ENCODE peak calls at places on chromosome 17, in six cellular contexts. T is foreskin fibroblast, R is GM12865, A is AG04450, M is MM.1S, G is GM10248. N is an unnamed sample.
A peak's percentile ranks its signal among the peaks of the same experiment; 100 is the strongest.

GRCh38 chr17:82239926-82240505 is 11.2 kb downstream of the SLC16A3 start:
- DNase-seq in G (no peak), A (no peak), M (no peak), R (no peak), T (no peak), N (no peak)

GRCh38 chr17:57085448-57086068 is 512 bp downstream of the AKAP1 start:
- DNase-seq in G (peak; percentile 73), A (no peak), M (peak; percentile 53), T (peak; percentile 28), R (peak; percentile 66), N (no peak)

GRCh38 chr17:74981318-74981978 is 6.0 kb upstream of the CDR2L start:
- DNase-seq in R (no peak), M (no peak), A (no peak), G (no peak), T (no peak), N (no peak)

GRCh38 chr17:41796066-41796895 is 9.8 kb upstream of the JUP start:
- DNase-seq in T (no peak), R (no peak), G (no peak), A (no peak), M (no peak), N (no peak)

GRCh38 chr17:83026311-83026811 is 53.0 kb upstream of the METRNL start:
- DNase-seq in M (no peak), G (no peak), R (no peak), T (no peak), A (no peak), N (no peak)

GRCh38 chr17:22516861-22517636 is 824.7 kb downstream of the KCNJ18 start:
- DNase-seq in G (no peak), M (no peak), T (no peak), R (no peak), A (no peak), N (peak; percentile 83)

GRCh38 chr17:16212793-16213192 is 2.5 kb downstream of the NCOR1 start:
- DNase-seq in G (no peak), A (no peak), M (no peak), T (no peak), R (no peak), N (no peak)

GRCh38 chr17:36920032-36921000 is 17.0 kb upstream of the LHX1 start:
- DNase-seq in M (no peak), T (no peak), G (no peak), A (no peak), R (no peak), N (no peak)

GRCh38 chr17:12627177-12627629 is 38.5 kb upstream of the MYOCD start:
- DNase-seq in T (peak; percentile 83), M (no peak), A (peak; percentile 97), G (no peak), R (no peak), N (no peak)

GRCh38 chr17:859461-860195 is 77.5 kb downstream of the MRM3 start:
- DNase-seq in M (no peak), T (no peak), R (no peak), G (no peak), A (no peak), N (no peak)

GRCh38 chr17:38681096-38681495 is 6.3 kb upstream of the EPOP start:
- DNase-seq in R (no peak), M (no peak), T (no peak), A (no peak), G (no peak), N (no peak)

GRCh38 chr17:60372790-60373483 is 19.0 kb downstream of the USP32 start:
- DNase-seq in M (no peak), A (no peak), G (no peak), R (peak; percentile 20), T (peak; percentile 72), N (no peak)

GRCh38 chr17:37791434-37791833 is 46.6 kb upstream of the HNF1B start:
- DNase-seq in A (no peak), M (peak; percentile 77), R (peak; percentile 84), T (peak; percentile 20), G (peak; percentile 73), N (peak; percentile 38)

GRCh38 chr17:63714550-63715277 is 14.8 kb upstream of the LIMD2 start:
- DNase-seq in R (no peak), M (no peak), T (peak; percentile 53), G (no peak), A (no peak), N (no peak)

GRCh38 chr17:44210342-44211192 is 8.9 kb downstream of the UBTF start:
- DNase-seq in R (peak; percentile 95), A (peak; percentile 71), T (peak; percentile 86), M (peak; percentile 93), G (peak; percentile 91), N (peak; percentile 93)

GRCh38 chr17:43983515-43984411 is 20.7 kb upstream of the NAGS start:
- DNase-seq in M (no peak), T (no peak), G (no peak), R (no peak), A (no peak), N (no peak)

GRCh38 chr17:9522074-9522473 is 53.5 kb downstream of the STX8 start:
- DNase-seq in R (peak; percentile 53), T (peak; percentile 44), M (peak; percentile 45), G (peak; percentile 52), A (peak; percentile 18), N (no peak)

GRCh38 chr17:71176928-71177443 is 943.8 kb upstream of the SOX9 start:
- DNase-seq in R (no peak), G (no peak), A (no peak), T (no peak), M (no peak), N (no peak)

GRCh38 chr17:83183150-83183820 is 103.9 kb downstream of the METRNL start:
- DNase-seq in M (no peak), G (no peak), R (no peak), T (no peak), A (no peak), N (peak; percentile 75)

GRCh38 chr17:64060331-64060730 is 39.9 kb upstream of the ICAM2 start:
- DNase-seq in T (no peak), G (no peak), R (no peak), A (no peak), M (no peak), N (no peak)

GRCh38 chr17:15233022-15233805 is 31.9 kb downstream of the PMP22 start:
- DNase-seq in M (no peak), G (no peak), A (no peak), T (peak; percentile 71), R (no peak), N (no peak)

GRCh38 chr17:67478266-67479118 is 101.4 kb downstream of the PITPNC1 start:
- DNase-seq in G (no peak), T (no peak), M (no peak), A (no peak), R (no peak), N (no peak)

GRCh38 chr17:59815965-59816364 is 76.8 kb downstream of the TUBD1 start:
- DNase-seq in R (no peak), A (no peak), T (no peak), G (no peak), M (no peak), N (no peak)

GRCh38 chr17:45384047-45384799 is 48.4 kb downstream of the ARHGAP27 start:
- DNase-seq in A (no peak), M (no peak), T (no peak), R (no peak), G (no peak), N (no peak)

GRCh38 chr17:72782985-72783701 is 309.3 kb downstream of the SLC39A11 start:
- DNase-seq in M (no peak), T (no peak), G (no peak), R (no peak), A (no peak), N (no peak)

GRCh38 chr17:64773836-64774761 is 112.0 kb upstream of the SMURF2 start:
- DNase-seq in R (peak; percentile 69), T (peak; percentile 53), A (peak; percentile 18), M (peak; percentile 74), G (peak; percentile 53), N (peak; percentile 79)

GRCh38 chr17:81470944-81471803 is 41.4 kb downstream of the ACTG1 start:
- DNase-seq in M (no peak), R (no peak), T (peak; percentile 20), A (no peak), G (no peak), N (no peak)

GRCh38 chr17:6495450-6496115 is 51.3 kb downstream of the PIMREG start:
- DNase-seq in R (no peak), T (no peak), G (no peak), M (no peak), A (no peak), N (no peak)

GRCh38 chr17:29283496-29283895 is 10.5 kb downstream of the NUFIP2 start:
- DNase-seq in A (no peak), R (no peak), M (no peak), G (no peak), T (no peak), N (no peak)
- TF ChIP-seq CTCF in A (no peak), R (no peak), M (no peak), G (no peak), T (no peak), N (peak; percentile 33)

DNA sequence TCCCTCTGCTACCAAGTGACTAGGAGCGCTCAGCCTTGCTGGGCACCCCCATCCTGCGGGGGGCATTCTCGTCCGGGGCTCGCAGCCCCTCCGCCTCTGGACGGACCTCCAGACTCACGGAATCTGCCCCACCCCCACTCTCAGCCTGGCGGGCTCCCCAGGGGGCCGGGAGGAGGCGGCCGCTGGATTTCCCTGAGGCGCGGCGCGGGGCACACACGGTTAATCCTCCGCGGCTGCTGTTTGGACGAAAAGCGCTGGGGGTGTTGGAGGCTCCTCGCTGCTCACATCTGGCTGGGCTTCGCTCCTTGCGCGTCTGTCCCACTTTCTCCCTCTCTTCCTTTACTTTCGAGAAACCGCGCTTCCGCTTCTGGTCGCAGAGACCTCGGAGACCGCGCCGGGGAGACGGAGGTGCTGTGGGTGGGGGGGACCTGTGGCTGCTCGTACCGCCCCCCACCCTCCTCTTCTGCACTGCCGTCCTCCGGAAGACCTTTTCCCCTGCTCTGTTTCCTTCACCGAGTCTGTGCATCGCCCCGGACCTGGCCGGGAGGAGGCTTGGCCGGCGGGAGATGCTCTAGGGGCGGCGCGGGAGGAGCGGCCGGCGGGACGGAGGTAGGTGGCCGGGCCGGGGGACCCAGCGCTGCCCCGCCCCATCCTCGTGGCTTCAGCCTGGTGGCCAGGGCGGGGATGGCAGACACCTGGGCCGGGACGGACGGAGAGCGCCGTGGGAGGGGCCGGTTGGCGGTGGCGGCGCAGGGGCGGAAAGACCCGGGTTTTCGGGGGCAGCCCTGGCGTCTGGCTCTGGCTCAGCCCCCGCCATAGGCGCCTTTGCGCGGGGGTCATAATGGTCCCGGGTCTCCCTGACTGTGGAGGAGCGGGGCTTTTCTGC is at the start of gene C1QTNF1:
- DNase-seq in A (no peak), T (no peak), R (peak; percentile 18), M (peak; percentile 21), G (peak; percentile 53), N (no peak)
- TF ChIP-seq CTCF in A (peak; percentile 25), T (no peak), R (peak; percentile 28), M (peak; percentile 46), G (no peak), N (peak; percentile 45)

DNA sequence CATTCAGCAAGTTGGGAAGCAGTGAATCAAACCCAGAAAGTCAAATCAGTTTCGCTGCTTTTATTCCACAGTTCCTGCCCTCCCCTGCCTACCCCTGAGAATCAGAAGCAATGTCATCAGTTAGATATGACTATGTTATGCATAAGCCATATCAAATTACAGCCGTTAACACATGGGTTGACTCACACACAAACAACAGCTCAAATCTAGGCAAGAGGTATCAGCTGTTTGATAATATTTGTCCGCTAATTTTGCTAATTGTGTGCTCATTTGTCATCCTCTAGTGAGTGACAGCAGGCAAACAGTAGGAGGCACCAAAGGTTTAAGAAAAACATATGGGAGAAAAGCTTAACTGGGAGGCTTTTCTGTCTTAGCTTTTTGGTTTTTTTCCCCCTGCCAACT is 327.4 kb upstream of the CCL2 start:
- DNase-seq in M (peak; percentile 9), G (peak; percentile 23), T (no peak), R (peak; percentile 20), A (no peak), N (no peak)
- TF ChIP-seq CTCF in M (peak; percentile 48), G (peak; percentile 35), T (peak; percentile 2), R (peak; percentile 51), A (no peak), N (no peak)

GRCh38 chr17:8436169-8436932 is 667 bp downstream of the NDEL1 start:
- DNase-seq in A (no peak), G (peak; percentile 55), M (peak; percentile 46), T (peak; percentile 55), R (peak; percentile 64), N (peak; percentile 90)
- TF ChIP-seq CTCF in A (no peak), G (no peak), M (no peak), T (peak; percentile 1), R (no peak), N (no peak)

N was measured in osteocyte.